ENCODE peak calls at places on chromosomes 2 and 18, in eight cellular contexts. S is GDM1; R is cerebellar cortex; X is NCI-H2081; Q is NCI-H1417; Y is PC-9; M is M059J; C is stimulated activated naive CD8-positive, alpha-beta T cell treated with anti-CD3 and anti-CD28 coated beads, Interleukin-15, Interleukin-2, amounts not matched to agents 100 U/mL and 50 U/mL, for 24 hours. I is an unnamed sample.

GRCh38 chr2:55618025-55618648 is 715 bp upstream of the PPP4R3B start:
- DNase-seq in S (peak), R (no peak), X (peak), Q (peak), Y (peak), M (peak), C (no peak), I (no peak)

GRCh38 chr2:64143154-64144056 is 815 bp downstream of the PELI1 start:
- DNase-seq in S (no peak), R (peak), X (peak), Q (peak), Y (no peak), M (peak), C (peak), I (peak)

GRCh38 chr18:24396082-24396623 is 1.5 kb downstream of the OSBPL1A start:
- DNase-seq in S (no peak), R (no peak), X (no peak), Q (no peak), Y (no peak), M (no peak), C (no peak), I (no peak)

GRCh38 chr18:79942211-79942610 is 9.2 kb downstream of the SLC66A2 start:
- DNase-seq in S (no peak), R (no peak), X (no peak), Q (no peak), Y (no peak), M (no peak), C (no peak), I (no peak)

GRCh38 chr2:9805435-9806297 is 37.6 kb upstream of the TAF1B start:
- DNase-seq in S (no peak), R (no peak), X (no peak), Q (no peak), Y (peak), M (no peak), C (no peak), I (no peak)

GRCh38 chr2:9095690-9096089 is 92.2 kb upstream of the MBOAT2 start:
- DNase-seq in S (no peak), R (peak), X (no peak), Q (no peak), Y (no peak), M (peak), C (no peak), I (no peak)

GRCh38 chr2:101442042-101442666 is 32.8 kb downstream of the RFX8 start:
- DNase-seq in S (no peak), R (no peak), X (no peak), Q (no peak), Y (no peak), M (peak), C (no peak), I (no peak)

GRCh38 chr18:63787673-63788072 is 12.5 kb downstream of the SERPINB7 start:
- DNase-seq in S (no peak), R (no peak), X (no peak), Q (no peak), Y (no peak), M (peak), C (no peak), I (no peak)

GRCh38 chr2:105455488-105455991 is 56.7 kb upstream of the FHL2 start:
- DNase-seq in S (no peak), R (no peak), X (peak), Q (peak), Y (peak), M (peak), C (no peak), I (no peak)

GRCh38 chr2:25310965-25311865 is 30.5 kb downstream of the DNMT3A start:
- DNase-seq in S (no peak), R (peak), X (peak), Q (peak), Y (peak), M (peak), C (no peak), I (no peak)

GRCh38 chr18:72181241-72181764 is 362.8 kb downstream of the CBLN2 start:
- DNase-seq in S (no peak), R (no peak), X (no peak), Q (no peak), Y (no peak), M (no peak), C (peak), I (no peak)

GRCh38 chr2:235894839-235895238 is 273.3 kb downstream of the GBX2 start:
- DNase-seq in S (no peak), R (no peak), X (no peak), Q (no peak), Y (no peak), M (no peak), C (no peak), I (no peak)

GRCh38 chr2:95320344-95320712 is 23.2 kb downstream of the KCNIP3 start:
- DNase-seq in S (no peak), R (no peak), X (no peak), Q (no peak), Y (no peak), M (no peak), C (no peak), I (no peak)

GRCh38 chr2:42102606-42103450 is 55.0 kb downstream of the PKDCC start:
- DNase-seq in S (no peak), R (no peak), X (no peak), Q (peak), Y (no peak), M (no peak), C (peak), I (peak)

GRCh38 chr18:79533591-79533990 is 137.9 kb downstream of the NFATC1 start:
- DNase-seq in S (no peak), R (no peak), X (no peak), Q (no peak), Y (no peak), M (no peak), C (no peak), I (no peak)

GRCh38 chr2:44957656-44958327 is 16.3 kb downstream of the SIX3 start:
- DNase-seq in S (no peak), R (no peak), X (no peak), Q (no peak), Y (no peak), M (no peak), C (no peak), I (no peak)

GRCh38 chr2:47091118-47091517 is 64.0 kb downstream of the STPG4 start:
- DNase-seq in S (no peak), R (no peak), X (no peak), Q (no peak), Y (no peak), M (no peak), C (no peak), I (no peak)

GRCh38 chr18:34514957-34515356 is 195.1 kb upstream of the DTNA start:
- DNase-seq in S (no peak), R (no peak), X (no peak), Q (no peak), Y (no peak), M (no peak), C (no peak), I (no peak)

GRCh38 chr2:189337648-189338047 is 103.6 kb upstream of the WDR75 start:
- DNase-seq in S (no peak), R (no peak), X (no peak), Q (no peak), Y (no peak), M (peak), C (no peak), I (no peak)

GRCh38 chr18:36672437-36673344 is 156.1 kb downstream of the TPGS2 start:
- DNase-seq in S (no peak), R (no peak), X (peak), Q (peak), Y (no peak), M (peak), C (no peak), I (no peak)

GRCh38 chr2:3289526-3289925 is 88.1 kb downstream of the EIPR1 start:
- DNase-seq in S (no peak), R (no peak), X (peak), Q (no peak), Y (no peak), M (no peak), C (no peak), I (no peak)

GRCh38 chr2:43071629-43072550 is 154.5 kb downstream of the ZFP36L2 start:
- DNase-seq in S (no peak), R (no peak), X (no peak), Q (no peak), Y (peak), M (no peak), C (no peak), I (no peak)

GRCh38 chr2:109254174-109254904 is 125.3 kb downstream of the SH3RF3 start:
- DNase-seq in S (no peak), R (no peak), X (no peak), Q (no peak), Y (no peak), M (no peak), C (no peak), I (no peak)

GRCh38 chr2:40281021-40281940 is 170.6 kb downstream of the SLC8A1 start:
- DNase-seq in S (no peak), R (peak), X (no peak), Q (no peak), Y (no peak), M (peak), C (no peak), I (no peak)

GRCh38 chr2:195647302-195647701 is 9.7 kb upstream of the SLC39A10 start:
- DNase-seq in S (no peak), R (no peak), X (no peak), Q (no peak), Y (no peak), M (no peak), C (no peak), I (no peak)

GRCh38 chr18:63844254-63844653 is 43.3 kb upstream of the SERPINB2 start:
- DNase-seq in S (peak), R (peak), X (peak), Q (peak), Y (peak), M (peak), C (no peak), I (no peak)

GRCh38 chr2:63790491-63790890 is 51.2 kb upstream of the UGP2 start:
- DNase-seq in S (no peak), R (no peak), X (no peak), Q (no peak), Y (no peak), M (no peak), C (no peak), I (no peak)

I was measured in activated CD8-positive, alpha-beta T cell treated with anti-CD3 and anti-CD28 coated beads, Interleukin-2, amount 10 ng/mL, durations not matched to agents 7 days and 5 days.